ENCODE peak calls at places on chromosome 19, in ten cellular contexts. P is T-cell; W is activated naive CD4-positive, alpha-beta T cell treated with anti-CD3 and anti-CD28 coated beads, Interleukin-2, amount 10 ng/mL, durations not matched to agents 7 days and 5 days; T is ELR; A is stimulated activated CD4-positive, alpha-beta T cell treated with anti-CD3 and anti-CD28 coated beads, TNF-alpha, amount 100 ng/mL, for 1 hour; B is astrocyte of the spinal cord; V is Jurkat, Clone E6-1; D is NCI-H1092; R is right cardiac atrium; M is activated CD8-positive, alpha-beta memory T cell treated with anti-CD3 and anti-CD28 coated beads, Interleukin-2, amount 50 U/mL, for 4 hours. Z is an unnamed sample.

GRCh38 chr19:35030257-35031071 is at the start of gene SCN1B:
- DNase-seq in P (peak), W (peak), T (peak), A (no peak), B (peak), V (no peak), D (no peak), R (peak), M (peak), Z (no peak)

GRCh38 chr19:38726761-38727301 is 17.4 kb downstream of the CAPN12 start:
- DNase-seq in P (peak), W (no peak), T (no peak), A (no peak), B (no peak), V (no peak), D (no peak), R (peak), M (peak), Z (peak)

GRCh38 chr19:48795855-48796142 is 15.0 kb downstream of the BCAT2 start:
- DNase-seq in P (no peak), W (no peak), T (peak), A (no peak), B (no peak), V (no peak), D (no peak), R (peak), M (no peak), Z (no peak)

GRCh38 chr19:3154957-3155736 is 19.3 kb downstream of the GNA15 start:
- DNase-seq in P (peak), W (peak), T (peak), A (peak), B (peak), V (peak), D (no peak), R (peak), M (peak), Z (peak)

GRCh38 chr19:47641891-47642485 is 33.1 kb downstream of the BICRA start:
- DNase-seq in P (no peak), W (no peak), T (no peak), A (no peak), B (no peak), V (no peak), D (no peak), R (no peak), M (no peak), Z (no peak)

GRCh38 chr19:52665529-52665928 is 27.4 kb upstream of the ZNF83 start:
- DNase-seq in P (no peak), W (no peak), T (peak), A (no peak), B (peak), V (no peak), D (no peak), R (no peak), M (no peak), Z (no peak)

GRCh38 chr19:49403404-49404187 is 15.5 kb downstream of the KASH5 start:
- DNase-seq in P (no peak), W (no peak), T (no peak), A (no peak), B (peak), V (no peak), D (peak), R (no peak), M (no peak), Z (no peak)

GRCh38 chr19:35069706-35070105 is 28.2 kb downstream of the HPN start:
- DNase-seq in P (no peak), W (no peak), T (no peak), A (no peak), B (peak), V (no peak), D (no peak), R (no peak), M (no peak), Z (no peak)

GRCh38 chr19:44620667-44621066 is 7.3 kb downstream of the IGSF23 start:
- DNase-seq in P (no peak), W (no peak), T (no peak), A (no peak), B (no peak), V (no peak), D (no peak), R (no peak), M (no peak), Z (no peak)

GRCh38 chr19:2424686-2425621 is 2.4 kb downstream of the TIMM13 start:
- DNase-seq in P (no peak), W (no peak), T (peak), A (no peak), B (peak), V (no peak), D (no peak), R (peak), M (no peak), Z (no peak)

Z was measured in natural killer cell treated with Interleukin-12 subunit alpha and Interleukin-12 subunit beta and Interleukin-15 and Interleukin-18, amount 100 ng/mL, for 72 hours.